ENCODE peak calls at places on chromosomes 6 and 20, in six cellular contexts. One of them, this sample, is unnamed.

GRCh38 chr20:5008743-5009142 is 7.4 kb upstream of the SLC23A2 start:
- DNase-seq in trophoblast cell: peak
- DNase-seq in mesenchymal stem cell: no peak
- DNase-seq in neuronal stem cell: no peak
- DNase-seq in IMR-90: peak
- DNase-seq in H1: no peak
- DNase-seq in this sample: no peak

GRCh38 chr6:161618816-161619454 is 345.1 kb upstream of the AGPAT4 start:
- DNase-seq in IMR-90: no peak
- DNase-seq in mesenchymal stem cell: no peak
- DNase-seq in trophoblast cell: peak
- DNase-seq in neuronal stem cell: peak
- DNase-seq in H1: peak
- DNase-seq in this sample: peak

GRCh38 chr6:152110878-152111820 is 303.7 kb downstream of the ESR1 start:
- DNase-seq in trophoblast cell: no peak
- DNase-seq in neuronal stem cell: no peak
- DNase-seq in mesenchymal stem cell: no peak
- DNase-seq in H1: no peak
- DNase-seq in IMR-90: no peak
- DNase-seq in this sample: no peak

GRCh38 chr6:79455446-79455845 is 81.8 kb downstream of the LCA5 start:
- DNase-seq in trophoblast cell: peak
- DNase-seq in H1: no peak
- DNase-seq in neuronal stem cell: no peak
- DNase-seq in IMR-90: no peak
- DNase-seq in mesenchymal stem cell: no peak
- DNase-seq in this sample: no peak

GRCh38 chr6:34056301-34056700 is 89.6 kb downstream of the GRM4 start:
- DNase-seq in mesenchymal stem cell: no peak
- DNase-seq in neuronal stem cell: peak
- DNase-seq in IMR-90: peak
- DNase-seq in trophoblast cell: peak
- DNase-seq in H1: peak
- DNase-seq in this sample: peak

GRCh38 chr6:73798592-73798991 is 102.6 kb downstream of the CD109 start:
- DNase-seq in trophoblast cell: peak
- DNase-seq in H1: no peak
- DNase-seq in IMR-90: peak
- DNase-seq in mesenchymal stem cell: peak
- DNase-seq in neuronal stem cell: no peak
- DNase-seq in this sample: peak

GRCh38 chr6:70666726-70667125 is 957 bp upstream of the SMAP1 start:
- DNase-seq in mesenchymal stem cell: no peak
- DNase-seq in neuronal stem cell: no peak
- DNase-seq in trophoblast cell: no peak
- DNase-seq in IMR-90: no peak
- DNase-seq in H1: no peak
- DNase-seq in this sample: no peak

GRCh38 chr20:22762576-22763256 is 178.3 kb upstream of the FOXA2 start:
- DNase-seq in neuronal stem cell: no peak
- DNase-seq in H1: no peak
- DNase-seq in mesenchymal stem cell: peak
- DNase-seq in IMR-90: no peak
- DNase-seq in trophoblast cell: peak
- DNase-seq in this sample: no peak

GRCh38 chr6:133811557-133811956 is 77.4 kb upstream of the TCF21 start:
- DNase-seq in neuronal stem cell: no peak
- DNase-seq in trophoblast cell: no peak
- DNase-seq in mesenchymal stem cell: no peak
- DNase-seq in IMR-90: no peak
- DNase-seq in H1: no peak
- DNase-seq in this sample: no peak

GRCh38 chr20:63974402-63975200 is 4.8 kb downstream of the SAMD10 start:
- DNase-seq in IMR-90: peak
- DNase-seq in trophoblast cell: no peak
- DNase-seq in mesenchymal stem cell: no peak
- DNase-seq in neuronal stem cell: no peak
- DNase-seq in H1: no peak
- DNase-seq in this sample: no peak

GRCh38 chr6:130366011-130366963 is at the start of gene TMEM200A:
- DNase-seq in mesenchymal stem cell: peak
- DNase-seq in neuronal stem cell: peak
- DNase-seq in trophoblast cell: peak
- DNase-seq in IMR-90: peak
- DNase-seq in H1: peak
- DNase-seq in this sample: peak

GRCh38 chr20:6588296-6588695 is 179.2 kb upstream of the BMP2 start:
- DNase-seq in trophoblast cell: no peak
- DNase-seq in mesenchymal stem cell: no peak
- DNase-seq in H1: no peak
- DNase-seq in IMR-90: peak
- DNase-seq in neuronal stem cell: no peak
- DNase-seq in this sample: no peak

GRCh38 chr6:114467931-114468330 is 125.1 kb upstream of the HS3ST5 start:
- DNase-seq in IMR-90: no peak
- DNase-seq in mesenchymal stem cell: no peak
- DNase-seq in H1: no peak
- DNase-seq in trophoblast cell: no peak
- DNase-seq in neuronal stem cell: no peak
- DNase-seq in this sample: no peak

GRCh38 chr6:27617700-27618689 is 145.1 kb upstream of the ZNF184 start:
- DNase-seq in mesenchymal stem cell: peak
- DNase-seq in H1: no peak
- DNase-seq in trophoblast cell: peak
- DNase-seq in neuronal stem cell: no peak
- DNase-seq in IMR-90: peak
- DNase-seq in this sample: peak

GRCh38 chr6:170130771-170131241 is 160.1 kb downstream of the DLL1 start:
- DNase-seq in IMR-90: no peak
- DNase-seq in H1: no peak
- DNase-seq in mesenchymal stem cell: no peak
- DNase-seq in neuronal stem cell: no peak
- DNase-seq in trophoblast cell: no peak
- DNase-seq in this sample: no peak

GRCh38 chr6:129490551-129491245 is 219.3 kb downstream of the ARHGAP18 start:
- DNase-seq in mesenchymal stem cell: peak
- DNase-seq in neuronal stem cell: no peak
- DNase-seq in trophoblast cell: peak
- DNase-seq in IMR-90: peak
- DNase-seq in H1: no peak
- DNase-seq in this sample: peak

GRCh38 chr6:10205892-10206291 is 209.0 kb downstream of the TFAP2A start:
- DNase-seq in neuronal stem cell: no peak
- DNase-seq in trophoblast cell: no peak
- DNase-seq in IMR-90: no peak
- DNase-seq in mesenchymal stem cell: no peak
- DNase-seq in H1: no peak
- DNase-seq in this sample: no peak

GRCh38 chr6:72560721-72561593 is 60.9 kb upstream of the KCNQ5 start:
- DNase-seq in H1: no peak
- DNase-seq in trophoblast cell: peak
- DNase-seq in IMR-90: peak
- DNase-seq in mesenchymal stem cell: peak
- DNase-seq in neuronal stem cell: no peak
- DNase-seq in this sample: peak

GRCh38 chr6:111417946-111418345 is 65.1 kb downstream of the REV3L start:
- DNase-seq in trophoblast cell: no peak
- DNase-seq in H1: no peak
- DNase-seq in mesenchymal stem cell: no peak
- DNase-seq in IMR-90: peak
- DNase-seq in neuronal stem cell: no peak
- DNase-seq in this sample: no peak

DNA sequence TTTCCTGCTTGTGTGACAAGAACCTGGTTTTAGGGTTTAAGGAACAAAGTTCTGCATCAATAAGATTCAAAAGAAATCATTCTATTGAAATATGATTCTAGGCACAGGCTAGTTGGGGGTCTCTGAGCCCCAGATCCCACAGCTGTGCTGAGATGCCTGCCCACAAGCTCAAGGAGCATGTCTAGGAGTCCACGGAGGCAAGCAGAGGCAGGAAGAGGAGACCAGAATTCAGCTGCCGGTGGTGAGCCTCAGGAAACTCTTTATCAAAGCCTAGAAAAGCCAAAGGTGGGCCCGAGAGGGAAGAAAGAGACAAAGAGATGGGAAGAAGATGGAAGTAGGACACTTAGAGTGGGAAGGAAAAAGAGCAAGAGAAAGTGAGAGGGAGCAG is 40.7 kb upstream of the DDR1 start:
- DNase-seq in IMR-90: no peak
- DNase-seq in trophoblast cell: no peak
- DNase-seq in H1: no peak
- DNase-seq in mesenchymal stem cell: no peak
- DNase-seq in neuronal stem cell: no peak
- DNase-seq in this sample: no peak
- H3K4me3 ChIP-seq in IMR-90: no peak
- H3K4me3 ChIP-seq in trophoblast cell: no peak
- H3K4me3 ChIP-seq in H1: no peak
- H3K4me3 ChIP-seq in mesenchymal stem cell: no peak
- H3K4me3 ChIP-seq in neuronal stem cell: no peak
- H3K4me3 ChIP-seq in this sample: no peak

GRCh38 chr20:33552519-33552918 is 62.6 kb downstream of the CBFA2T2 start:
- DNase-seq in mesenchymal stem cell: no peak
- DNase-seq in neuronal stem cell: no peak
- DNase-seq in IMR-90: no peak
- DNase-seq in trophoblast cell: no peak
- DNase-seq in H1: no peak
- DNase-seq in this sample: peak

GRCh38 chr20:33554914-33555420 is 65.1 kb downstream of the CBFA2T2 start:
- DNase-seq in neuronal stem cell: no peak
- DNase-seq in trophoblast cell: peak
- DNase-seq in mesenchymal stem cell: peak
- DNase-seq in H1: no peak
- DNase-seq in IMR-90: peak
- DNase-seq in this sample: peak

GRCh38 chr20:33558348-33559144 is 68.7 kb downstream of the CBFA2T2 start:
- DNase-seq in neuronal stem cell: no peak
- DNase-seq in trophoblast cell: no peak
- DNase-seq in IMR-90: no peak
- DNase-seq in H1: no peak
- DNase-seq in mesenchymal stem cell: no peak
- DNase-seq in this sample: no peak

GRCh38 chr20:33556237-33556636 is 66.3 kb downstream of the CBFA2T2 start:
- DNase-seq in neuronal stem cell: no peak
- DNase-seq in trophoblast cell: no peak
- DNase-seq in H1: no peak
- DNase-seq in IMR-90: no peak
- DNase-seq in mesenchymal stem cell: no peak
- DNase-seq in this sample: no peak

GRCh38 chr20:33555755-33556154 is 65.9 kb downstream of the CBFA2T2 start:
- DNase-seq in H1: no peak
- DNase-seq in mesenchymal stem cell: no peak
- DNase-seq in trophoblast cell: no peak
- DNase-seq in IMR-90: no peak
- DNase-seq in neuronal stem cell: no peak
- DNase-seq in this sample: no peak
- H2BK120ac ChIP-seq in H1: no peak
- H2BK120ac ChIP-seq in mesenchymal stem cell: no peak
- H2BK120ac ChIP-seq in trophoblast cell: no peak
- H2BK120ac ChIP-seq in IMR-90: peak
- H2BK120ac ChIP-seq in neuronal stem cell: no peak
- H2BK120ac ChIP-seq in this sample: no peak

DNA sequence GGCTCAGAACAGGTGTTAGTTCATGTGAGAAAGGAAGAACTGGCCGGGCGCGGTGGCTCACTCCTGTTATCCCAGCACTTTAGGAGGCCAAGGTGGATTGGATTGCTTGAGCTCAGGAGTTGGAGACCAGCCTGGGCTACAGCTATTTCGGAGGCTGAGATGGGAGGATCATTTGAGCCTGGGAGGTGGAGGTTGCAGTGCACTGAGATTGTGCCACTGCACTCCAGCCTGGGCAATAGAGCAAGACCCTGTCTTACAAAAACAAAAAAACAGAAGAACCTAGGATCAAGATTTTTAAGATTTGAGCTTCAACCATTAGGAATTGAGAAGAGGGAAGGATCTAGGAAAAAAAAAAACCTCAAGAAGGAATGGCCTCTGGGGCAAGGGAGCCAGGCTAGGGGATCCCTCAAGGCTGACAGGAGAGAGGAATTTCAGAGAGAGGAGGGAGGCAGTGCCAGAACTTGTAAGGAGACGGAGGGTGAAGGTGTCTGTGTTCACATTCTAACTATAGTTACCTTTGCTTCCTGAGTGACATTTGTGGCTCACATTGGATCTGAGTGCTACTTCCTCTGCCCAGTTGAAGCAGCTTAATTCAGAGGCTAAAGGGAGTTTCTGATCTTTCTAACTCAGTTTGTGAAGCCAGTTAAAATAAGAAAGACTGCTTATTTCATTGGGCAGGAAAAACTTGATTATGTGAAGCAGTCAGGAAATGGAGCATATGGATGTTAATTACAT is 26.1 kb downstream of the CHMP4B start:
- DNase-seq in H1: no peak
- DNase-seq in trophoblast cell: no peak
- DNase-seq in IMR-90: no peak
- DNase-seq in mesenchymal stem cell: no peak
- DNase-seq in neuronal stem cell: no peak
- DNase-seq in this sample: no peak
- H3K4me3 ChIP-seq in H1: no peak
- H3K4me3 ChIP-seq in trophoblast cell: no peak
- H3K4me3 ChIP-seq in IMR-90: no peak
- H3K4me3 ChIP-seq in mesenchymal stem cell: no peak
- H3K4me3 ChIP-seq in neuronal stem cell: no peak
- H3K4me3 ChIP-seq in this sample: no peak

GRCh38 chr6:26185004-26185403 is 97.8 kb downstream of the HFE start:
- DNase-seq in IMR-90: no peak
- DNase-seq in mesenchymal stem cell: no peak
- DNase-seq in neuronal stem cell: no peak
- DNase-seq in trophoblast cell: no peak
- DNase-seq in H1: no peak
- DNase-seq in this sample: no peak

GRCh38 chr6:26183581-26184408 is 96.6 kb downstream of the HFE start:
- DNase-seq in mesenchymal stem cell: peak
- DNase-seq in IMR-90: peak
- DNase-seq in neuronal stem cell: peak
- DNase-seq in trophoblast cell: peak
- DNase-seq in H1: no peak
- DNase-seq in this sample: peak

GRCh38 chr6:26185802-26186201 is 98.6 kb downstream of the HFE start:
- DNase-seq in H1: no peak
- DNase-seq in mesenchymal stem cell: no peak
- DNase-seq in trophoblast cell: no peak
- DNase-seq in IMR-90: no peak
- DNase-seq in neuronal stem cell: no peak
- DNase-seq in this sample: no peak

GRCh38 chr6:26183237-26183580 is 96.0 kb downstream of the HFE start:
- DNase-seq in trophoblast cell: no peak
- DNase-seq in IMR-90: no peak
- DNase-seq in mesenchymal stem cell: no peak
- DNase-seq in H1: no peak
- DNase-seq in neuronal stem cell: no peak
- DNase-seq in this sample: no peak

DNA sequence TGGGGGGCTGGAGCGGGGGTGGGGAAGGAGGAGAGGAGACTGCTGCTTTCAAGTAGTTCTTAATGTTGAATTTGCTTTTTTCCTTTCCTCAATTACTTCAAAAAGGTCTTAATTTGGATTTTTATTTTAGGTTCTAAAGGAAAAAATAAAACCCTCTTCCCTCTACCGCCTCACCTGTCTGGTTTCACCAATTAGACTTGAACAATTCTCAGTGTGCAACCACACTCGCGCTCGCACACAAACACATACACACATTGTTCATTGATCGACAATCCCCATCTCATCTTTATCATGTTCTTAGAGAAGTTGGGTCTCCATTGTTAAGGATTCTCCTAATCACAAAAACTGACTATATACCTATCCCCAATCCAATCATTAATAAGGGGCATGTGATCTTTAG is 97.3 kb downstream of the HFE start:
- DNase-seq in IMR-90: no peak
- DNase-seq in mesenchymal stem cell: no peak
- DNase-seq in H1: no peak
- DNase-seq in trophoblast cell: no peak
- DNase-seq in neuronal stem cell: no peak
- DNase-seq in this sample: no peak
- H2BK120ac ChIP-seq in IMR-90: no peak
- H2BK120ac ChIP-seq in mesenchymal stem cell: no peak
- H2BK120ac ChIP-seq in H1: no peak
- H2BK120ac ChIP-seq in trophoblast cell: no peak
- H2BK120ac ChIP-seq in neuronal stem cell: no peak
- H2BK120ac ChIP-seq in this sample: no peak